ENCODE peak calls at places on chromosomes 2 and 18, in eight cellular contexts. G is T-helper 2 cell, E is adrenal gland, Z is HTR-8/SVneo, P is frontal cortex, U is activated T-cell treated with anti-CD3 and anti-CD28 coated beads for 1 hour, K is foreskin keratinocyte, A is left ventricle myocardium superior. V is an unnamed sample.

GRCh38 chr2:173021939-173022371 is 53.7 kb upstream of the MAP3K20 start:
- DNase-seq in G (no peak), E (no peak), Z (peak), P (no peak), U (no peak), K (peak), A (peak), V (peak)

GRCh38 chr2:16330571-16331351 is 334.9 kb downstream of the CYRIA start:
- DNase-seq in G (no peak), E (no peak), Z (no peak), P (no peak), U (no peak), K (no peak), A (peak), V (no peak)

GRCh38 chr18:50079571-50080295 is 115.2 kb downstream of the MYO5B start:
- DNase-seq in G (no peak), E (peak), Z (no peak), P (no peak), U (no peak), K (no peak), A (peak), V (no peak)

GRCh38 chr18:9792565-9793226 is 84.6 kb downstream of the RAB31 start:
- DNase-seq in G (peak), E (no peak), Z (no peak), P (no peak), U (no peak), K (no peak), A (no peak), V (no peak)

GRCh38 chr2:42207826-42208225 is 38.7 kb downstream of the EML4 start:
- DNase-seq in G (no peak), E (no peak), Z (no peak), P (no peak), U (no peak), K (no peak), A (no peak), V (no peak)

GRCh38 chr18:48371854-48372598 is 37.2 kb downstream of the ZBTB7C start:
- DNase-seq in G (no peak), E (no peak), Z (no peak), P (no peak), U (no peak), K (no peak), A (no peak), V (no peak)

GRCh38 chr18:54116541-54117257 is 107.8 kb downstream of the MBD2 start:
- DNase-seq in G (no peak), E (no peak), Z (no peak), P (no peak), U (no peak), K (no peak), A (no peak), V (no peak)

GRCh38 chr18:13388586-13389490 is 170.3 kb downstream of the LDLRAD4 start:
- DNase-seq in G (no peak), E (no peak), Z (no peak), P (no peak), U (no peak), K (no peak), A (no peak), V (no peak)

GRCh38 chr2:163698857-163699256 is 37.0 kb downstream of the FIGN start:
- DNase-seq in G (no peak), E (no peak), Z (no peak), P (no peak), U (no peak), K (peak), A (no peak), V (no peak)

GRCh38 chr2:20507166-20507692 is 60.4 kb downstream of the RHOB start:
- DNase-seq in G (peak), E (no peak), Z (peak), P (no peak), U (no peak), K (no peak), A (no peak), V (no peak)

GRCh38 chr2:114659895-114660294 is 217.5 kb downstream of the DPP10 start:
- DNase-seq in G (no peak), E (no peak), Z (no peak), P (no peak), U (no peak), K (no peak), A (no peak), V (no peak)

GRCh38 chr18:36337679-36338419 is 40.3 kb downstream of the FHOD3 start:
- DNase-seq in G (no peak), E (no peak), Z (no peak), P (no peak), U (no peak), K (no peak), A (no peak), V (no peak)

GRCh38 chr2:186427970-186428369 is 58.1 kb upstream of the ZC3H15 start:
- DNase-seq in G (no peak), E (no peak), Z (no peak), P (no peak), U (no peak), K (no peak), A (no peak), V (no peak)

GRCh38 chr2:132374961-132375360 is 41.6 kb upstream of the GPR39 start:
- DNase-seq in G (no peak), E (no peak), Z (no peak), P (no peak), U (no peak), K (no peak), A (no peak), V (no peak)

GRCh38 chr2:1869987-1870386 is 125.7 kb upstream of the PXDN start:
- DNase-seq in G (no peak), E (no peak), Z (no peak), P (no peak), U (no peak), K (peak), A (no peak), V (no peak)

GRCh38 chr2:120885311-120885710 is 149.6 kb downstream of the GLI2 start:
- DNase-seq in G (no peak), E (no peak), Z (no peak), P (no peak), U (no peak), K (no peak), A (no peak), V (no peak)

GRCh38 chr2:109261906-109262631 is 133.1 kb downstream of the SH3RF3 start:
- DNase-seq in G (no peak), E (no peak), Z (no peak), P (no peak), U (no peak), K (no peak), A (no peak), V (no peak)